ENCODE peak calls at places on chromosomes 6 and 20, in eight cellular contexts. O, F, U, M, C, G, V and H are unnamed samples.

GRCh38 chr6:158991017-158991723 is 8.8 kb downstream of the RSPH3 start:
- DNase-seq in U (no peak), O (no peak), M (no peak), V (no peak), C (no peak), F (no peak), G (no peak), H (no peak)

GRCh38 chr20:57627339-57627738 is 7.1 kb upstream of the ZBP1 start:
- DNase-seq in G (peak; percentile 48), F (no peak), M (no peak), O (no peak), C (no peak), V (no peak), U (peak; percentile 67), H (peak; percentile 47)

GRCh38 chr6:89562114-89562815 is 76.3 kb downstream of the LYRM2 start:
- DNase-seq in O (no peak), G (no peak), F (no peak), M (no peak), V (no peak), U (no peak), C (no peak), H (no peak)

GRCh38 chr20:4040283-4041179 is 25.2 kb upstream of the RNF24 start:
- DNase-seq in M (no peak), O (no peak), U (no peak), F (no peak), C (peak; percentile 61), G (no peak), V (no peak), H (no peak)

GRCh38 chr6:2895072-2895471 is 8.0 kb downstream of the SERPINB9 start:
- DNase-seq in F (no peak), C (no peak), V (no peak), O (no peak), U (no peak), G (no peak), M (no peak), H (no peak)

GRCh38 chr6:126530777-126531176 is 190.9 kb downstream of the CENPW start:
- DNase-seq in U (no peak), G (no peak), M (no peak), O (no peak), V (no peak), F (no peak), C (no peak), H (no peak)

GRCh38 chr20:17427646-17428045 is 103.5 kb downstream of the BFSP1 start:
- DNase-seq in O (no peak), U (no peak), F (no peak), G (no peak), C (no peak), V (no peak), M (no peak), H (no peak)

GRCh38 chr6:111872521-111873177 is 603 bp downstream of the FYN start:
- DNase-seq in V (peak; percentile 37), M (peak; percentile 24), G (peak; percentile 71), F (peak; percentile 45), U (peak; percentile 89), C (peak; percentile 61), O (no peak), H (no peak)

GRCh38 chr6:140586426-140587061 is 1212.1 kb upstream of the CITED2 start:
- DNase-seq in U (no peak), M (no peak), F (no peak), C (no peak), G (no peak), O (no peak), V (no peak), H (no peak)

GRCh38 chr6:168221000-168221399 is 98.6 kb downstream of the DACT2 start:
- DNase-seq in V (no peak), M (no peak), C (no peak), G (no peak), F (no peak), O (no peak), U (no peak), H (no peak)

GRCh38 chr6:39608652-39609345 is 116.4 kb downstream of the KIF6 start:
- DNase-seq in U (no peak), M (no peak), F (no peak), C (no peak), O (no peak), G (no peak), V (no peak), H (no peak)

GRCh38 chr6:25041676-25042598 is 106.2 kb upstream of the RIPOR2 start:
- DNase-seq in M (no peak), F (no peak), G (peak; percentile 68), O (no peak), U (peak; percentile 87), V (no peak), C (no peak), H (no peak)

GRCh38 chr20:57652865-57653545 is 32.8 kb upstream of the ZBP1 start:
- DNase-seq in M (no peak), O (no peak), F (no peak), V (no peak), C (no peak), U (peak; percentile 71), G (peak; percentile 45), H (peak; percentile 66)

GRCh38 chr20:22414354-22414753 is 170.0 kb downstream of the FOXA2 start:
- DNase-seq in G (no peak), F (no peak), M (no peak), V (no peak), U (no peak), C (no peak), O (no peak), H (no peak)

DNA sequence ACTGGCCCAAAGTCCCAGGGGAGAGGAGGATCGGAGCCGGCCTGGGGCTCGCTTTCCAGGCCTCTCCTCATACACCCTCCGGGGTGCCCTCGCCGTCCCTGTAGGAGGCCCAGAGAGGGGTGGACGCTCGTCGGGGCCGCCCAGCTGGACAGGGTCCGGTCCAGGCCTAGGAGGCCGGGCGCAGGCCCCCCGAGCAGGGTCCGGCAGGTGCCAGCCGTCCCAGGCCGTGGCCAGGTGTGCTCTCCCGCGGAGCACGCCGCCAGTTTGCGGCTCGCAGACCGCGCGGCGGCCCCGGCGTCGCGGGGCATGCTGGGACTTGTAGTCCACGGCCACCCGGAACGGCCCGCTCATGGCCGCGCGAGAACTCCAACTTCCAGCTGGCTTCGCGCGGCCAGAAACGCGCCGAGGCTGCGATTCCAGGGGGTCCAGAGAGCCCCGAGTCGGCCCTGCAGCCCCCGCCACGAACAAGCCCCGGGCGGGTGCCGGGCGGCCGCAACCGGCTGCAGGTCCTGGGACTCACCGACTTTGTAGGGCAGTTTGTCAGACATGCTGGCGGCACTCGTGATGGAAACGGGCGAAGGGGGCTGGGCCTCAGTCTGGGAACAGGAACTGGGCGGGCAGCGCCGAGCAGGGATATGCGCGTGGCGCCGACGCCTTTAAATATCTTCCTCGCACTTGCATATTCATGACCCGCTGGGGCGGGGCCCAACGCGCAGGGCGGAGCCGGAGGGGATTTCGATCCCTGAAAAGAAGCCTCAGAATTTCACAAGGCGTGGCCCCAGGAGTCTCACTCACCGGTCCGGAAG is at the start of gene AHCY:
- DNase-seq in M (peak; percentile 92), F (peak; percentile 97), U (peak; percentile 99), V (peak; percentile 97), O (peak; percentile 90), G (peak; percentile 92), C (peak; percentile 98), H (peak; percentile 98)
- TF ChIP-seq CTCF in M (no peak), F (no peak), U (peak; percentile 9), V (no peak), O (no peak), G (no peak), C (no peak), H (no peak)

GRCh38 chr20:1369970-1370369 is 22.9 kb downstream of the FKBP1A start:
- DNase-seq in G (no peak), V (no peak), M (no peak), O (no peak), U (no peak), F (no peak), C (no peak), H (no peak)
- H3K27ac ChIP-seq in G (no peak overlapping the region), V (peak overlapping the region; percentile 75), M (peak overlapping the region; percentile 75), O (peak overlapping the region; percentile 31), U (no peak overlapping the region), F (no peak overlapping the region), C (no peak overlapping the region), H (no peak overlapping the region)

DNA sequence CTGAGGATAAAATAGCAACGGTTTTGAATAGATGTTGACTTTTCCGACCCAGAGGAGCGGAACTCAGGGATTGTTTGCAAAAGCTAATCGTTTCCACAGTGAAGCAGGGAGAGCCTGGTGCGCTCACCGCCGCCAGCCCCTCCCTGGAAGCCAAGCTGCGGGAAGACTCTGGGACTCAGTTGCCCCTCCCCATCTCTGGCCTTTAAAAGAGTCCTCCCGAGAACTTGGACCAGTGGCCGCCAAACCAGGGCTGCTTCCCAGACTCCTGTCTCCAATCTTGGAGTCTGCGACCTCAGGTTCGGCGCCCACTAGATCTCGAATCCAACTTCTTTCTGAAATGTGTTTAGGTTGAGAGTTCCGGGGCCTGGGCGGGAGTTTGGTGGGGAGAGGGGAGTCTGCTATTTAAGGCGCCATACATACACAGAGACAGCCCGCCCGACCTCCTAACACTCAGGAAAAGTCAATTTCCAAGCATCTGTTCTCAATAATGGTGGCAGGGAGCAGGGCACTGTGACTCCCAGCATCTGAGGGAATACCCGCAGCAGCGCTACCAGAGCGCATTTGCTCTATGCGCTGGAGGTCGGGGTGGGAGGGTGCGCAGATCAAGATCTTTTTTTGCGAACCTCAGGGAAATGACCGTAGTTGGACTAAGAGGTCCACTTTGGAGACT is 812 bp upstream of the GRIK2 start:
- DNase-seq in V (no peak), F (no peak), U (no peak), G (no peak), O (no peak), C (no peak), M (no peak), H (no peak)
- H3K4me3 ChIP-seq in V (peak overlapping the region; percentile 69), F (peak overlapping the region; percentile 60), U (no peak overlapping the region), G (no peak overlapping the region), O (peak overlapping the region; percentile 69), C (no peak overlapping the region), M (peak overlapping the region; percentile 59), H (peak overlapping the region; percentile 67)

GRCh38 chr6:134422426-134423231 is 104.7 kb upstream of the SGK1 start:
- DNase-seq in M (no peak), U (no peak), O (peak; percentile 95), G (no peak), C (no peak), V (no peak), F (no peak), H (no peak)

GRCh38 chr6:134420638-134421181 is 102.8 kb upstream of the SGK1 start:
- DNase-seq in G (no peak), C (no peak), U (no peak), M (no peak), V (no peak), F (no peak), O (no peak), H (no peak)

GRCh38 chr6:134421496-134421895 is 103.6 kb upstream of the SGK1 start:
- DNase-seq in O (no peak), V (no peak), G (no peak), U (no peak), M (no peak), F (no peak), C (no peak), H (no peak)

GRCh38 chr6:134416501-134417154 is 98.7 kb upstream of the SGK1 start:
- DNase-seq in C (no peak), G (no peak), M (no peak), O (no peak), U (no peak), V (no peak), F (no peak), H (no peak)

DNA sequence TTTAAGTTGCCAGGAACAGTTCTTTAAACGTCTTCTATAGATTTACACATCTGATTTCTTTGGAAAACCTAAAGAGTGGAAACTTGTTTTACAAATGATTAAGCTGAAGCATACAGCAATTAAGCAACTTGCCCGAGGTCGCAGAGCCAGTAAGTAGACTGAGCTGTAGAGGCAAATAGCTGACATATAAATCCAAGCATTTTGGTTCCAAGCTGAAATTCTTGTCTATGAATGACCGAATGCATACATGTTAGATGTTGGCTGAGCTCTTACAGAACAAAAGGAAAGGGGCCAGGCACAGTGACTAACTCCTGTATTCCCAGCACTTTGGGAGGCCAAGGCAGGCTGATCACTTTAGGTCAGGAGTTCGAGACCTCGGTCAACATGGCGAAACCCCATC is 101.8 kb upstream of the SGK1 start:
- DNase-seq in V (no peak), G (no peak), M (no peak), U (no peak), O (no peak), F (no peak), C (no peak), H (no peak)
- TF ChIP-seq CTCF in V (no peak), G (no peak), M (no peak), U (no peak), O (no peak), F (no peak), C (no peak), H (no peak)